ENCODE peak calls at places on chromosomes 16 and 17, in eight cellular contexts. One of them, this sample, is unnamed.
A peak's percentile ranks its signal among the peaks of the same experiment; 100 is the strongest.

GRCh38 chr16:1494129-1494640 is 1.0 kb downstream of the TELO2 start:
- DNase-seq in tibial artery: peak; percentile 81
- DNase-seq in OCI-LY7: peak; percentile 7
- DNase-seq in stomach: peak; percentile 44
- DNase-seq in SJCRH30: peak; percentile 64
- DNase-seq in HCT116: no peak
- DNase-seq in kidney: peak; percentile 88
- DNase-seq in upper lobe of left lung: peak; percentile 44
- DNase-seq in this sample: peak; percentile 66

GRCh38 chr17:59278401-59278800 is 53.1 kb upstream of the YPEL2 start:
- DNase-seq in tibial artery: no peak
- DNase-seq in OCI-LY7: no peak
- DNase-seq in stomach: no peak
- DNase-seq in SJCRH30: no peak
- DNase-seq in HCT116: no peak
- DNase-seq in kidney: no peak
- DNase-seq in upper lobe of left lung: no peak
- DNase-seq in this sample: no peak

GRCh38 chr16:8678068-8678927 is 3.9 kb downstream of the ABAT start:
- DNase-seq in tibial artery: no peak
- DNase-seq in OCI-LY7: no peak
- DNase-seq in stomach: no peak
- DNase-seq in SJCRH30: no peak
- DNase-seq in HCT116: no peak
- DNase-seq in kidney: no peak
- DNase-seq in upper lobe of left lung: no peak
- DNase-seq in this sample: no peak

GRCh38 chr16:28180660-28181556 is 30.9 kb downstream of the XPO6 start:
- DNase-seq in tibial artery: no peak
- DNase-seq in OCI-LY7: no peak
- DNase-seq in stomach: no peak
- DNase-seq in SJCRH30: no peak
- DNase-seq in HCT116: no peak
- DNase-seq in kidney: no peak
- DNase-seq in upper lobe of left lung: no peak
- DNase-seq in this sample: no peak

GRCh38 chr16:2526135-2526534 is 5.1 kb downstream of the CEMP1 start:
- DNase-seq in tibial artery: no peak
- DNase-seq in OCI-LY7: no peak
- DNase-seq in stomach: no peak
- DNase-seq in SJCRH30: peak; percentile 1
- DNase-seq in HCT116: no peak
- DNase-seq in kidney: peak; percentile 47
- DNase-seq in upper lobe of left lung: peak; percentile 73
- DNase-seq in this sample: no peak

GRCh38 chr17:48997103-48997826 is at the start of gene IGF2BP1:
- DNase-seq in tibial artery: no peak
- DNase-seq in OCI-LY7: peak; percentile 70
- DNase-seq in stomach: no peak
- DNase-seq in SJCRH30: peak; percentile 88
- DNase-seq in HCT116: no peak
- DNase-seq in kidney: no peak
- DNase-seq in upper lobe of left lung: no peak
- DNase-seq in this sample: peak; percentile 94

GRCh38 chr16:23608194-23608593 is 12.1 kb upstream of the NDUFAB1 start:
- DNase-seq in tibial artery: no peak
- DNase-seq in OCI-LY7: no peak
- DNase-seq in stomach: no peak
- DNase-seq in SJCRH30: no peak
- DNase-seq in HCT116: no peak
- DNase-seq in kidney: no peak
- DNase-seq in upper lobe of left lung: no peak
- DNase-seq in this sample: no peak

GRCh38 chr17:35900693-35901487 is 20.7 kb upstream of the CCL5 start:
- DNase-seq in tibial artery: no peak
- DNase-seq in OCI-LY7: no peak
- DNase-seq in stomach: no peak
- DNase-seq in SJCRH30: peak; percentile 36
- DNase-seq in HCT116: no peak
- DNase-seq in kidney: no peak
- DNase-seq in upper lobe of left lung: no peak
- DNase-seq in this sample: no peak

GRCh38 chr17:73271078-73271477 is 9.4 kb upstream of the CPSF4L start:
- DNase-seq in tibial artery: no peak
- DNase-seq in OCI-LY7: peak; percentile 61
- DNase-seq in stomach: no peak
- DNase-seq in SJCRH30: no peak
- DNase-seq in HCT116: no peak
- DNase-seq in kidney: no peak
- DNase-seq in upper lobe of left lung: no peak
- DNase-seq in this sample: no peak

GRCh38 chr16:57261806-57262205 is 16.7 kb downstream of the ARL2BP start:
- DNase-seq in tibial artery: peak; percentile 51
- DNase-seq in OCI-LY7: no peak
- DNase-seq in stomach: no peak
- DNase-seq in SJCRH30: no peak
- DNase-seq in HCT116: no peak
- DNase-seq in kidney: peak; percentile 29
- DNase-seq in upper lobe of left lung: peak; percentile 10
- DNase-seq in this sample: no peak

GRCh38 chr16:57319646-57320045 is 35.2 kb upstream of the PLLP start:
- DNase-seq in tibial artery: no peak
- DNase-seq in OCI-LY7: no peak
- DNase-seq in stomach: no peak
- DNase-seq in SJCRH30: no peak
- DNase-seq in HCT116: no peak
- DNase-seq in kidney: no peak
- DNase-seq in upper lobe of left lung: no peak
- DNase-seq in this sample: no peak

GRCh38 chr17:71251936-71252335 is 868.9 kb upstream of the SOX9 start:
- DNase-seq in tibial artery: no peak
- DNase-seq in OCI-LY7: no peak
- DNase-seq in stomach: no peak
- DNase-seq in SJCRH30: no peak
- DNase-seq in HCT116: no peak
- DNase-seq in kidney: no peak
- DNase-seq in upper lobe of left lung: no peak
- DNase-seq in this sample: no peak

DNA sequence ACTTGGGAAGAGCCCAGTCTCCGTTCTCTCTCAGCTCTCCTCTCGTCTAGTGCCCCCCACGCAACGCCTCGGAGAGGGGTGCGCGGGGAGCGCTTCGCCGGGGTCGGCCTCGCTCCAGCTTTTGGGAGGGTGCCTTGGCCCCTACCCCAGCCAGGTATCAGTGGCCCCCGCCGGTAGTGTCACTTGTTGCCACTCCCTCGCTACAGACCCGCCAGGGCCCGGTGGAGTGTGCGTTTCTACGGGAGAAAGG is 786 bp upstream of the CDH11 start:
- DNase-seq in tibial artery: no peak
- DNase-seq in OCI-LY7: no peak
- DNase-seq in stomach: no peak
- DNase-seq in SJCRH30: no peak
- DNase-seq in HCT116: no peak
- DNase-seq in kidney: no peak
- DNase-seq in upper lobe of left lung: no peak
- DNase-seq in this sample: no peak
- H3K27ac ChIP-seq in tibial artery: peak overlapping the region; percentile 90
- H3K27ac ChIP-seq in OCI-LY7: no peak overlapping the region
- H3K27ac ChIP-seq in stomach: peak overlapping the region; percentile 72
- H3K27ac ChIP-seq in SJCRH30: peak overlapping the region; percentile 90
- H3K27ac ChIP-seq in HCT116: no peak overlapping the region
- H3K27ac ChIP-seq in kidney: peak overlapping the region; percentile 73
- H3K27ac ChIP-seq in upper lobe of left lung: peak overlapping the region; percentile 83
- H3K27ac ChIP-seq in this sample: no peak overlapping the region

DNA sequence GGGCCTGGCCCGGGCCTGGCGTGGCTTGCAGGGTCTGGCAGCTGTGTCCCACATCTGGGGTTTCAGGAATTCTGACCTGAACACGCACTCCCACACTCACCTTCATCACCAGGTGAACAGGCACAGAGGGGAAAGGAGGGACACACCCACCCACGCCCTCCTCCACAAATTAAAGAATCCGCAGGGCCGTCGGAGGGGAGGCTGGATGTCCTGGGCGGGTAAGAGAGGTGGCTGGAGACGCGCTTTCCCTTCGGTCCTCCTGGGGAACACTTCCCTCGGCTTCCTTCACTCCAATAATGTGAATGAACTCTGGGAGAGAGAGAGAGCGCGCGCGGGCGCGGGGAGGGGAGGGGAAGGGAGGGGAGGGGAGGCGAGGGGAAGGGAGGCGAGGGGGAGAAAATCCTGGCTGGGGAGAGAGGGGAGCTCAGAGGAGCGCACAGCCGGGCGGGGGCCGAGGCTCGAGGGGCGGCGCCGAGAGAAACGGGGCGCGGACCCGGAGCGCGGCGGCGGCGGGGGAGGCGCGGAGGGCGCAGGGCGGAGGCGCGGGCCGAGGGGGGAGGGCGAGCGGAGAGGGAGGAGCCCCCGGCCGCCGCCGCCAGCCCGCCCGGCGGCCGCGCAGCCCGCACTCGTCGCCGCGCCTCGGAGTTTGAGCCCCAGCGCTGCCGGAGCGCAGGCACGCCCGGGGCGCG is at the start of gene CACNG4:
- DNase-seq in tibial artery: no peak
- DNase-seq in OCI-LY7: no peak
- DNase-seq in stomach: no peak
- DNase-seq in SJCRH30: peak; percentile 37
- DNase-seq in HCT116: no peak
- DNase-seq in kidney: no peak
- DNase-seq in upper lobe of left lung: no peak
- DNase-seq in this sample: peak; percentile 81
- H3K4me3 ChIP-seq in tibial artery: peak within 1 kb of the TSS; percentile 51
- H3K4me3 ChIP-seq in OCI-LY7: no peak within 1 kb of the TSS
- H3K4me3 ChIP-seq in stomach: peak within 1 kb of the TSS; percentile 50
- H3K4me3 ChIP-seq in SJCRH30: peak within 1 kb of the TSS; percentile 67
- H3K4me3 ChIP-seq in HCT116: no peak within 1 kb of the TSS
- H3K4me3 ChIP-seq in kidney: peak within 1 kb of the TSS; percentile 32
- H3K4me3 ChIP-seq in upper lobe of left lung: peak within 1 kb of the TSS; percentile 25
- H3K4me3 ChIP-seq in this sample: peak within 1 kb of the TSS; percentile 75

GRCh38 chr17:45246861-45247428 is 14.9 kb downstream of the SPATA32 start:
- DNase-seq in tibial artery: no peak
- DNase-seq in OCI-LY7: peak; percentile 50
- DNase-seq in stomach: no peak
- DNase-seq in SJCRH30: peak; percentile 57
- DNase-seq in HCT116: no peak
- DNase-seq in kidney: no peak
- DNase-seq in upper lobe of left lung: no peak
- DNase-seq in this sample: peak; percentile 77
- H3K36me3 ChIP-seq in tibial artery: no peaks in the 10 kb centered on the region
- H3K36me3 ChIP-seq in OCI-LY7: peaks cover 69% of the 10 kb centered on the region
- H3K36me3 ChIP-seq in stomach: peaks cover 31% of the 10 kb centered on the region
- H3K36me3 ChIP-seq in SJCRH30: no peaks in the 10 kb centered on the region
- H3K36me3 ChIP-seq in HCT116: peaks cover 4% of the 10 kb centered on the region
- H3K36me3 ChIP-seq in kidney: no peaks in the 10 kb centered on the region
- H3K36me3 ChIP-seq in upper lobe of left lung: peaks cover 17% of the 10 kb centered on the region
- H3K36me3 ChIP-seq in this sample: peaks cover 8% of the 10 kb centered on the region

GRCh38 chr17:46733837-46734516 is 84.5 kb downstream of the WNT3 start:
- DNase-seq in tibial artery: no peak
- DNase-seq in OCI-LY7: no peak
- DNase-seq in stomach: no peak
- DNase-seq in SJCRH30: no peak
- DNase-seq in HCT116: no peak
- DNase-seq in kidney: no peak
- DNase-seq in upper lobe of left lung: no peak
- DNase-seq in this sample: no peak

GRCh38 chr17:46732133-46732532 is 86.4 kb downstream of the WNT3 start:
- DNase-seq in tibial artery: no peak
- DNase-seq in OCI-LY7: no peak
- DNase-seq in stomach: no peak
- DNase-seq in SJCRH30: no peak
- DNase-seq in HCT116: no peak
- DNase-seq in kidney: no peak
- DNase-seq in upper lobe of left lung: no peak
- DNase-seq in this sample: no peak

GRCh38 chr17:46730679-46731078 is 87.8 kb downstream of the WNT3 start:
- DNase-seq in tibial artery: no peak
- DNase-seq in OCI-LY7: no peak
- DNase-seq in stomach: no peak
- DNase-seq in SJCRH30: no peak
- DNase-seq in HCT116: no peak
- DNase-seq in kidney: no peak
- DNase-seq in upper lobe of left lung: no peak
- DNase-seq in this sample: no peak

GRCh38 chr17:46730026-46730425 is 88.5 kb downstream of the WNT3 start:
- DNase-seq in tibial artery: no peak
- DNase-seq in OCI-LY7: no peak
- DNase-seq in stomach: no peak
- DNase-seq in SJCRH30: no peak
- DNase-seq in HCT116: no peak
- DNase-seq in kidney: no peak
- DNase-seq in upper lobe of left lung: no peak
- DNase-seq in this sample: no peak

GRCh38 chr17:46732754-46733398 is 85.6 kb downstream of the WNT3 start:
- DNase-seq in tibial artery: no peak
- DNase-seq in OCI-LY7: peak; percentile 24
- DNase-seq in stomach: no peak
- DNase-seq in SJCRH30: no peak
- DNase-seq in HCT116: no peak
- DNase-seq in kidney: no peak
- DNase-seq in upper lobe of left lung: no peak
- DNase-seq in this sample: no peak
- H3K27ac ChIP-seq in tibial artery: no peak overlapping the region
- H3K27ac ChIP-seq in OCI-LY7: no peak overlapping the region
- H3K27ac ChIP-seq in stomach: no peak overlapping the region
- H3K27ac ChIP-seq in SJCRH30: no peak overlapping the region
- H3K27ac ChIP-seq in HCT116: no peak overlapping the region
- H3K27ac ChIP-seq in kidney: no peak overlapping the region
- H3K27ac ChIP-seq in upper lobe of left lung: no peak overlapping the region
- H3K27ac ChIP-seq in this sample: no peak overlapping the region

GRCh38 chr17:57984936-57985674 is 2.9 kb downstream of the VEZF1 start:
- DNase-seq in tibial artery: no peak
- DNase-seq in OCI-LY7: no peak
- DNase-seq in stomach: no peak
- DNase-seq in SJCRH30: no peak
- DNase-seq in HCT116: no peak
- DNase-seq in kidney: no peak
- DNase-seq in upper lobe of left lung: no peak
- DNase-seq in this sample: no peak
- H3K4me3 ChIP-seq in tibial artery: peak overlapping the region; percentile 0
- H3K4me3 ChIP-seq in OCI-LY7: no peak overlapping the region
- H3K4me3 ChIP-seq in stomach: no peak overlapping the region
- H3K4me3 ChIP-seq in SJCRH30: no peak overlapping the region
- H3K4me3 ChIP-seq in HCT116: peak overlapping the region; percentile 23
- H3K4me3 ChIP-seq in kidney: peak overlapping the region; percentile 13
- H3K4me3 ChIP-seq in upper lobe of left lung: no peak overlapping the region
- H3K4me3 ChIP-seq in this sample: no peak overlapping the region

GRCh38 chr16:75616541-75617010 is 6.5 kb downstream of the ADAT1 start:
- DNase-seq in tibial artery: no peak
- DNase-seq in OCI-LY7: no peak
- DNase-seq in stomach: no peak
- DNase-seq in SJCRH30: no peak
- DNase-seq in HCT116: no peak
- DNase-seq in kidney: no peak
- DNase-seq in upper lobe of left lung: no peak
- DNase-seq in this sample: no peak
- H3K36me3 ChIP-seq in tibial artery: peaks cover 57% of the 10 kb centered on the region
- H3K36me3 ChIP-seq in OCI-LY7: peaks cover 89% of the 10 kb centered on the region
- H3K36me3 ChIP-seq in stomach: peaks cover 87% of the 10 kb centered on the region
- H3K36me3 ChIP-seq in SJCRH30: no peaks in the 10 kb centered on the region
- H3K36me3 ChIP-seq in HCT116: peaks cover 38% of the 10 kb centered on the region
- H3K36me3 ChIP-seq in kidney: peaks cover 25% of the 10 kb centered on the region
- H3K36me3 ChIP-seq in upper lobe of left lung: peaks cover 55% of the 10 kb centered on the region
- H3K36me3 ChIP-seq in this sample: peaks cover 57% of the 10 kb centered on the region